ENCODE peak calls at places on chromosomes 7 and 10, in six cellular contexts. L is CD4-positive, alpha-beta T cell; B is adipocyte; U is activated gamma-delta T cell treated with anti-CD3 and anti-CD28 coated beads, Interleukin-2, amount 50 U/mL, for 16 hours; P is uterus; J is stimulated activated naive CD4-positive, alpha-beta T cell treated with Interleukin-2 at 50 U/mL for 16 hours. R is an unnamed sample.

GRCh38 chr10:119242191-119242590 is 34.8 kb downstream of the GRK5 start:
- DNase-seq in U (no peak), L (no peak), J (no peak), B (no peak), P (no peak), R (no peak)

GRCh38 chr7:129385116-129385515 is 49.1 kb upstream of the STRIP2 start:
- DNase-seq in B (peak), L (no peak), U (no peak), J (no peak), P (no peak), R (no peak)

GRCh38 chr10:110609592-110609991 is 34.5 kb upstream of the RBM20 start:
- DNase-seq in J (no peak), P (no peak), B (no peak), U (no peak), L (no peak), R (no peak)

GRCh38 chr10:77165445-77166316 is 471.9 kb downstream of the KCNMA1 start:
- DNase-seq in U (peak), B (peak), L (no peak), P (peak), J (no peak), R (peak)

GRCh38 chr10:69681436-69681835 is 51.4 kb downstream of the FAM241B start:
- DNase-seq in U (no peak), P (no peak), J (no peak), L (no peak), B (no peak), R (no peak)

GRCh38 chr10:75350791-75351190 is 50.8 kb downstream of the ZNF503 start:
- DNase-seq in U (no peak), P (no peak), J (no peak), B (peak), L (no peak), R (no peak)

GRCh38 chr10:77810446-77811335 is 115.9 kb downstream of the DLG5 start:
- DNase-seq in U (no peak), L (no peak), B (no peak), P (no peak), J (no peak), R (no peak)

GRCh38 chr7:70178787-70179186 is 580.5 kb downstream of the AUTS2 start:
- DNase-seq in J (no peak), P (no peak), B (peak), U (no peak), L (no peak), R (peak)

GRCh38 chr10:14184841-14185500 is 145.8 kb downstream of the FRMD4A start:
- DNase-seq in L (no peak), B (no peak), P (no peak), U (no peak), J (peak), R (no peak)

GRCh38 chr10:30645340-30645827 is 15.8 kb upstream of the LYZL2 start:
- DNase-seq in P (no peak), B (peak), J (no peak), L (no peak), U (no peak), R (peak)

GRCh38 chr10:57692255-57692980 is 575.3 kb downstream of the IPMK start:
- DNase-seq in L (no peak), J (no peak), U (no peak), B (peak), P (no peak), R (peak)

GRCh38 chr10:73894245-73894971 is 16.5 kb upstream of the PLAU start:
- DNase-seq in L (no peak), P (no peak), U (no peak), J (peak), B (peak), R (peak)

GRCh38 chr10:71598673-71599072 is 120.9 kb downstream of the C10orf105 start:
- DNase-seq in U (no peak), J (no peak), P (peak), B (peak), L (no peak), R (peak)

GRCh38 chr7:100419660-100420226 is 8.8 kb downstream of the ZCWPW1 start:
- DNase-seq in P (no peak), U (no peak), J (no peak), B (no peak), L (no peak), R (no peak)

GRCh38 chr7:158568974-158569857 is 18.4 kb downstream of the PTPRN2 start:
- DNase-seq in J (no peak), U (no peak), B (no peak), L (no peak), P (no peak), R (no peak)

GRCh38 chr7:150784120-150784736 is 15.9 kb downstream of the TMEM176B start:
- DNase-seq in L (no peak), P (no peak), B (no peak), U (no peak), J (no peak), R (no peak)

GRCh38 chr7:90326500-90326899 is 5.4 kb upstream of the FAM237B start:
- DNase-seq in J (no peak), L (no peak), B (no peak), U (no peak), P (no peak), R (no peak)

GRCh38 chr7:21497072-21497471 is 45.8 kb upstream of the DNAH11 start:
- DNase-seq in J (no peak), U (no peak), P (no peak), B (peak), L (no peak), R (peak)

GRCh38 chr10:72729528-72729927 is 37.6 kb downstream of the MCU start:
- DNase-seq in J (no peak), L (no peak), P (no peak), B (peak), U (no peak), R (no peak)

GRCh38 chr10:72315611-72316385 is 38.9 kb downstream of the DNAJB12 start:
- DNase-seq in B (peak), L (no peak), U (no peak), J (no peak), P (peak), R (peak)

GRCh38 chr7:95246935-95247370 is 77.4 kb downstream of the PON1 start:
- DNase-seq in P (peak), J (no peak), L (no peak), U (no peak), B (peak), R (peak)

GRCh38 chr7:106064836-106065559 is 47.1 kb downstream of the SYPL1 start:
- DNase-seq in B (peak), P (peak), L (no peak), U (no peak), J (no peak), R (peak)

GRCh38 chr10:106436123-106436740 is 728.3 kb downstream of the SORCS1 start:
- DNase-seq in U (no peak), J (no peak), B (no peak), L (no peak), P (no peak), R (no peak)

GRCh38 chr7:5234852-5235831 is 45.1 kb downstream of the WIPI2 start:
- DNase-seq in B (no peak), L (no peak), P (no peak), U (no peak), J (no peak), R (no peak)

GRCh38 chr7:124738639-124739038 is 27.0 kb downstream of the GPR37 start:
- DNase-seq in J (no peak), B (no peak), U (no peak), L (no peak), P (no peak), R (no peak)

GRCh38 chr10:29186221-29186620 is 102.6 kb upstream of the LYZL1 start:
- DNase-seq in L (no peak), J (no peak), B (no peak), P (no peak), U (no peak), R (no peak)

GRCh38 chr10:102962259-102962658 is 44.2 kb downstream of the CNNM2 start:
- DNase-seq in J (no peak), B (peak), P (no peak), U (no peak), L (no peak), R (no peak)

GRCh38 chr7:47759056-47759706 is 177.3 kb upstream of the TNS3 start:
- DNase-seq in B (peak), P (no peak), J (no peak), U (no peak), L (no peak), R (no peak)

GRCh38 chr10:44316187-44316921 is 68.5 kb downstream of the CXCL12 start:
- DNase-seq in B (no peak), P (no peak), L (no peak), J (no peak), U (no peak), R (no peak)

GRCh38 chr7:28955723-28956607 is 2.2 kb downstream of the TRIL start:
- DNase-seq in U (no peak), P (peak), J (no peak), B (peak), L (no peak), R (no peak)

R was measured in stromal cell of bone marrow.